ENCODE peak calls at places on chromosome 1, in five cellular contexts. T is H1; W is right lobe of liver; J is heart left ventricle; A is CD8-positive, alpha-beta T cell. B is an unnamed sample.

GRCh38 chr1:61268546-61269243 is 186.3 kb downstream of the NFIA start:
- DNase-seq in T (no peak), W (no peak), J (no peak), A (no peak), B (no peak)

GRCh38 chr1:149885364-149886111 is 13.8 kb upstream of the BOLA1 start:
- DNase-seq in T (no peak), W (peak), J (peak), A (peak), B (peak)

GRCh38 chr1:165443539-165444289 is 1.2 kb downstream of the RXRG start:
- DNase-seq in T (no peak), W (no peak), J (no peak), A (no peak), B (no peak)

GRCh38 chr1:45026446-45026845 is 14.4 kb downstream of the UROD start:
- DNase-seq in T (no peak), W (no peak), J (no peak), A (no peak), B (no peak)

GRCh38 chr1:24564695-24565094 is 8.8 kb downstream of the NCMAP start:
- DNase-seq in T (no peak), W (no peak), J (no peak), A (no peak), B (no peak)

GRCh38 chr1:40185951-40186864 is 25.0 kb downstream of the RLF start:
- DNase-seq in T (no peak), W (no peak), J (no peak), A (peak), B (peak)

GRCh38 chr1:238673561-238673960 is 712.8 kb upstream of the CHRM3 start:
- DNase-seq in T (no peak), W (no peak), J (no peak), A (no peak), B (no peak)

GRCh38 chr1:43530483-43531452 is at the start of gene PTPRF:
- DNase-seq in T (no peak), W (peak), J (no peak), A (peak), B (no peak)

GRCh38 chr1:93775224-93775623 is 93.6 kb upstream of the BCAR3 start:
- DNase-seq in T (no peak), W (no peak), J (no peak), A (no peak), B (no peak)

GRCh38 chr1:54609301-54609921 is 13.9 kb downstream of the FAM151A start:
- DNase-seq in T (no peak), W (no peak), J (no peak), A (no peak), B (no peak)

GRCh38 chr1:203422116-203422515 is 53.5 kb upstream of the PRELP start:
- DNase-seq in T (no peak), W (no peak), J (no peak), A (no peak), B (no peak)

GRCh38 chr1:212355230-212355969 is 59.3 kb downstream of the PACC1 start:
- DNase-seq in T (no peak), W (no peak), J (no peak), A (no peak), B (no peak)

GRCh38 chr1:21773585-21773984 is 9.4 kb downstream of the USP48 start:
- DNase-seq in T (no peak), W (no peak), J (no peak), A (no peak), B (no peak)

GRCh38 chr1:218592688-218593087 is 247.6 kb downstream of the TGFB2 start:
- DNase-seq in T (no peak), W (no peak), J (no peak), A (no peak), B (no peak)

GRCh38 chr1:26942656-26943055 is 17.6 kb downstream of the KDF1 start:
- DNase-seq in T (no peak), W (no peak), J (no peak), A (no peak), B (no peak)

GRCh38 chr1:7229696-7230095 is 444.4 kb downstream of the CAMTA1 start:
- DNase-seq in T (no peak), W (no peak), J (no peak), A (no peak), B (no peak)

GRCh38 chr1:75134939-75135828 is 996 bp downstream of the LHX8 start:
- DNase-seq in T (no peak), W (no peak), J (no peak), A (no peak), B (no peak)

GRCh38 chr1:63984891-63985290 is 211.1 kb downstream of the ROR1 start:
- DNase-seq in T (no peak), W (no peak), J (no peak), A (no peak), B (no peak)

GRCh38 chr1:58922302-58923089 is 138.6 kb upstream of the JUN start:
- DNase-seq in T (no peak), W (peak), J (peak), A (peak), B (no peak)

GRCh38 chr1:32770741-32771548 is 46.2 kb downstream of the YARS1 start:
- DNase-seq in T (no peak), W (no peak), J (no peak), A (no peak), B (no peak)

GRCh38 chr1:147414505-147415163 is 126.7 kb upstream of the BCL9 start:
- DNase-seq in T (no peak), W (no peak), J (no peak), A (no peak), B (no peak)

GRCh38 chr1:1116701-1117468 is 996 bp upstream of the C1orf159 start:
- DNase-seq in T (no peak), W (no peak), J (no peak), A (peak), B (no peak)

GRCh38 chr1:165290143-165290542 is 66.4 kb downstream of the LMX1A start:
- DNase-seq in T (no peak), W (no peak), J (no peak), A (no peak), B (no peak)

GRCh38 chr1:215543191-215543606 is 23.9 kb upstream of the KCTD3 start:
- DNase-seq in T (no peak), W (peak), J (no peak), A (no peak), B (no peak)

GRCh38 chr1:197862671-197863070 is 39.8 kb upstream of the C1orf53 start:
- DNase-seq in T (no peak), W (no peak), J (no peak), A (no peak), B (no peak)

GRCh38 chr1:244730153-244730933 is 77.4 kb downstream of the DESI2 start:
- DNase-seq in T (no peak), W (peak), J (peak), A (no peak), B (peak)

GRCh38 chr1:246152986-246153431 is 354.1 kb downstream of the SMYD3 start:
- DNase-seq in T (no peak), W (no peak), J (no peak), A (no peak), B (no peak)

GRCh38 chr1:7551442-7551841 is 219.7 kb upstream of the VAMP3 start:
- DNase-seq in T (no peak), W (no peak), J (peak), A (no peak), B (no peak)

GRCh38 chr1:226678251-226678650 is 60.8 kb downstream of the ITPKB start:
- DNase-seq in T (no peak), W (no peak), J (no peak), A (no peak), B (no peak)

GRCh38 chr1:85179517-85179916 is 21.3 kb downstream of the SYDE2 start:
- DNase-seq in T (no peak), W (no peak), J (no peak), A (no peak), B (no peak)

GRCh38 chr1:89069955-89070354 is 4.9 kb upstream of the GBP1 start:
- DNase-seq in T (no peak), W (no peak), J (no peak), A (no peak), B (no peak)

GRCh38 chr1:22969224-22969829 is 3.3 kb downstream of the LACTBL1 start:
- DNase-seq in T (no peak), W (no peak), J (no peak), A (no peak), B (no peak)

GRCh38 chr1:216076751-216077150 is 346.5 kb downstream of the USH2A start:
- DNase-seq in T (no peak), W (no peak), J (no peak), A (no peak), B (no peak)

GRCh38 chr1:160837558-160838205 is 25.0 kb downstream of the CD244 start:
- DNase-seq in T (no peak), W (peak), J (peak), A (peak), B (peak)

GRCh38 chr1:217562229-217562878 is 68.5 kb downstream of the GPATCH2 start:
- DNase-seq in T (no peak), W (no peak), J (no peak), A (no peak), B (no peak)

GRCh38 chr1:226432586-226433360 is 24.9 kb upstream of the PARP1 start:
- DNase-seq in T (no peak), W (no peak), J (no peak), A (no peak), B (no peak)

GRCh38 chr1:219699870-219700269 is 87.0 kb upstream of the ZC3H11B start:
- DNase-seq in T (no peak), W (no peak), J (no peak), A (no peak), B (no peak)

GRCh38 chr1:82510431-82510830 is 709.7 kb downstream of the ADGRL2 start:
- DNase-seq in T (no peak), W (no peak), J (no peak), A (no peak), B (no peak)

GRCh38 chr1:39132505-39133339 is 71.8 kb upstream of the MACF1 start:
- DNase-seq in T (peak), W (peak), J (peak), A (no peak), B (no peak)
- TF ChIP-seq CTCF in T (peak), W (peak), J (peak), A (no peak), B (no peak)

DNA sequence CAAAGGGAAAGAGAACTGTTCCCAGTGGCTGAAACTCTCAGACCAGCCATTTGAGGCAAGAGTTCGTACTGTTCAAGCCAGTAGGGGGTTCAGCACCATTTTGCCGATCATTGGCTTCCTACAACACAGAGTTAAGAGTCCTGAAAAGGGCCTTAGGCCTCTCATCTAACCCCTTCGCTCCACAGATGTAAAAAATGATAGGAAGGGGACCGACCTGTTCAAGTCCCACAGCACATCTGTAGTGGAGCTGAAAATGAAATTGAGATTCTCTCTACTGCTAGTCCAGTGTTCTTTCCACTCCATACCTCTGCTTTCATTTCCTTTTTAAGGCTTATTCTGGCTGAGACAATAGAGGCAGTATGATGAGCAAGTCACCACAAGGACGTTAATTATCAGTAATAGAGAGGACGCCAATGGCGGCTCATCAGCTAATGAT is 1.1 kb downstream of the DDR2 start:
- DNase-seq in T (no peak), W (no peak), J (no peak), A (no peak), B (no peak)
- TF ChIP-seq CTCF in T (no peak), W (no peak), J (peak), A (no peak), B (no peak)

DNA sequence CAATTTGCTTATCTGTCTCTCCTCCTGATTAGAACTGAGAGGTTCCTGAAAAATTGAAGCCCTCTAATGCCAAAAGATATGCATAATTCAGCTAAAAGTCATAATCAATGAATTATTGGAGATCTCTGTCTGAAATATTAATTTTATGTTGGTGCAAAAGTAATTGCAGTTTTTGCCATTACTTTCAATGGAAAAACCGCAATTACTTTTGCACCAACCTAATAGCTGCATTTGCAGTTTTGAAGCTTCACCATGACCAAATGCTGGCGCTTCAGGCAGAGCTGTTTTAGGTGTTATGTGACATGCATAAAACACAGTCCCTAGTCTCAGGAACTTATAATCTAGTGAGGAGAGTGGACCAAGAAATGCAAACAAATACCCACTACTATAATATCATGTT is 29.7 kb upstream of the FASLG start:
- DNase-seq in T (no peak), W (no peak), J (no peak), A (no peak), B (no peak)
- TF ChIP-seq CTCF in T (no peak), W (no peak), J (no peak), A (no peak), B (no peak)

GRCh38 chr1:210855440-210855839 is 278.5 kb downstream of the KCNH1 start:
- DNase-seq in T (peak), W (no peak), J (no peak), A (no peak), B (no peak)

GRCh38 chr1:210853276-210853675 is 280.7 kb downstream of the KCNH1 start:
- DNase-seq in T (no peak), W (no peak), J (no peak), A (no peak), B (no peak)

DNA sequence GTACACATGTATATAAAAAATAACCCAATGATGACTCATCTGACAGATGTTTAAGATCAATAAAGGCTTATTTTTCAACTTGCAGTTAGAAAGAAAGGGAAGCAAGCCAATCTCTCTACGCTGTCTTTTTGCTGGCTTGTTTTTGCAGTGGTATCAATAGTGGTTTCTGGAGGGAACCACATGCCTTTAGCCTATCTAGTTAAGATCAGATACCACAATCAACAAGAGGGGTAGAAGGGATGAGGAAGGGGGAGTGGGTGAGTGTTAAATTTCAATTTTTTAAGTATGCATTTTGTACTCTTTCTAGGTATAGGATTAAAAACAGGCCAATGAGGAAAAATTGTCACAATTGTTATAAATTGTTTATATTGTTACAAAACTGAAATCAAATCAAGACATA is 276.2 kb downstream of the KCNH1 start:
- DNase-seq in T (no peak), W (no peak), J (no peak), A (no peak), B (no peak)
- TF ChIP-seq CTCF in T (no peak), W (no peak), J (no peak), A (no peak), B (no peak)

DNA sequence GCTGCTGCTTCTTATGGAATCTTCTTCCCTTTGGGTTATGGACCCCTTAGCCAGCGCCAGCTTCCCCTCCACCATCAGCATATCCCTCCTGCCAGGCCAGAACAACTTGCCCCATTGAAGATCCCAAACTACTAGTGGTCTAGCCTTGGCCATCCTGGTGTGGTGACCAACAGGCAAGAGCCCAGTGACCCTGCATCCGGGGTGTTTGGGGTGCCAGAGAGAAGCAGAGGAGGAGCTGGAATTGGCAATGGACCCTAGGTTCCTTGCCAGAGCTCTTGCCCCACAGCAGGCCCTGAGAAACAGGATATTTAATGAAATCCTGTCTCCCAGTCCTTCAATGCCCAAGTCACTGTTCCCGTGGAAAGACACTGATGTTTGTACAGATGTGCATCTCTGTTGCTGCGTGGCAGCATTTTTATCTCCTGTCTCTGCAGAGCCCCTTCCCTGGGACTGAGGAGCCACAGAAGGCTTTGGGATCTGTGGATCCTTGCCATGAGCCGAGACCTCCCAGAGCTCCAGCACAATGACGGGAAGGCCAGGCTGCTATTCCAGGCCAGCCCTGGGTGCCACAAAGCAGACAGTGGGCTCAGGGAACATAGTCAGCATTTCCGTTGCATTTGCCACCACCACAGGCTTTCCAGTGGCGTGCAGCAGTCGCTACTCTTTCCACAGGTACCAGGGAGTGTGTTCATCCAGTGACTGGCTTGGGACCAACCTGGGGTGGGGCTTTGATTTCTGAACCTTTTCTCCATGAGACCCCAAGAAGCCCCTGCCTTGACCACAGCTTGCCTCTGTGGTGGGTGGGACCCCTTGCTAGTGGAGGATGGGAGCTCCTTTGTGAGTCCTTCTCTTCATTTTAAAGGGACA is 21.6 kb downstream of the NAV1 start:
- DNase-seq in T (no peak), W (no peak), J (no peak), A (no peak), B (no peak)
- TF ChIP-seq CTCF in T (no peak), W (no peak), J (no peak), A (no peak), B (no peak)

DNA sequence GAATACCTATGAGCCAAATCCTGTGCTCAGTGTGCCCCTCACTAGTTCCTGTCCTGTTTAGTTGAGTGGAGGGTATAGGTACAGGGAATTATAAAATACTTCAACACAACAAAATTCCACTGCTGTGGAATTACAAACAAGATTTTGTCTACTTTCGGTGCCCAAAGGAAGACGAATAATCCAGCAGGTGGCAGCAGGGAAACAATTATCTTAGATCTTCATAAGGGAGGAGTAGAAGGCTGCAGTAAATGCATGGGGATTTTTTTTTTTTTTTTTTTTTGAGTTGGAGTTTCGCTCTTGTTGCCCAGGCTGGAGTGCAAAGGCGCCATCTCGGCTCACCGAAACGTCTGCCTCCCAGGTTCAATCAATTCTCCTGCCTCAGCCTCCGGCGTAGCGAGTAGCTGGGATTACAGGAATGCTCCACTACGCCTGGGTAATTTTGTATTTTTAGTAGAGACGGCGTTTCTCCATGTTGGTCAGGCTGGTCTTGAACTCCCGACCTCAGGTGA is 2.0 kb upstream of the PIP5K1A start:
- DNase-seq in T (no peak), W (no peak), J (peak), A (peak), B (no peak)
- TF ChIP-seq CTCF in T (peak), W (peak), J (peak), A (peak), B (no peak)

GRCh38 chr1:169245706-169246105 is 121.9 kb downstream of the NME7 start:
- DNase-seq in T (no peak), W (no peak), J (no peak), A (no peak), B (no peak)
- TF ChIP-seq CTCF in T (no peak), W (no peak), J (no peak), A (no peak), B (no peak)

GRCh38 chr1:201258763-201259230 is 24.5 kb upstream of the PKP1 start:
- DNase-seq in T (no peak), W (no peak), J (no peak), A (no peak), B (no peak)
- TF ChIP-seq CTCF in T (peak), W (no peak), J (no peak), A (no peak), B (no peak)

GRCh38 chr1:3858231-3858981 is 1.1 kb downstream of the DFFB start:
- DNase-seq in T (no peak), W (peak), J (no peak), A (peak), B (no peak)
- TF ChIP-seq CTCF in T (no peak), W (no peak), J (no peak), A (no peak), B (no peak)

GRCh38 chr1:3419415-3420204 is 34.9 kb upstream of the ARHGEF16 start:
- DNase-seq in T (no peak), W (no peak), J (no peak), A (no peak), B (no peak)
- TF ChIP-seq CTCF in T (no peak), W (no peak), J (no peak), A (no peak), B (no peak)